ENCODE peak calls at places on chromosomes 3 and 15, in four cellular contexts. B is MM.1S, Y is PC-9, A is SK-N-SH. T is an unnamed sample.

GRCh38 chr3:146223401-146224373 is 27.2 kb downstream of the PLSCR4 start:
- DNase-seq in B (no peak), Y (no peak), A (no peak), T (no peak)

GRCh38 chr3:32082727-32083126 is 23.7 kb upstream of the GPD1L start:
- DNase-seq in B (no peak), Y (no peak), A (no peak), T (no peak)

GRCh38 chr3:32304510-32304909 is 66.0 kb downstream of the CMTM8 start:
- DNase-seq in B (no peak), Y (no peak), A (no peak), T (no peak)

GRCh38 chr3:128385080-128385832 is 81.4 kb downstream of the DNAJB8 start:
- DNase-seq in B (no peak), Y (no peak), A (no peak), T (no peak)

GRCh38 chr3:69755795-69756194 is 16.5 kb downstream of the MITF start:
- DNase-seq in B (no peak), Y (no peak), A (no peak), T (no peak)

GRCh38 chr3:66418432-66419052 is 82.3 kb downstream of the LRIG1 start:
- DNase-seq in B (no peak), Y (no peak), A (no peak), T (no peak)

GRCh38 chr15:33309602-33310276 is 1.0 kb upstream of the RYR3 start:
- DNase-seq in B (peak; percentile 11), Y (no peak), A (peak; percentile 28), T (peak; percentile 66)

GRCh38 chr3:159830523-159831151 is 158.0 kb upstream of the IL12A start:
- DNase-seq in B (no peak), Y (no peak), A (no peak), T (no peak)

GRCh38 chr3:127754411-127755304 is 67.7 kb downstream of the MGLL start:
- DNase-seq in B (no peak), Y (no peak), A (no peak), T (no peak)

GRCh38 chr3:11136871-11137626 is 17.2 kb upstream of the HRH1 start:
- DNase-seq in B (no peak), Y (peak; percentile 89), A (peak; percentile 88), T (peak; percentile 55)

GRCh38 chr15:76330281-76330680 is 6.3 kb upstream of the ISL2 start:
- DNase-seq in B (no peak), Y (no peak), A (peak; percentile 71), T (peak; percentile 82)

GRCh38 chr3:13419356-13420050 is 619 bp downstream of the NUP210 start:
- DNase-seq in B (peak; percentile 40), Y (peak; percentile 28), A (peak; percentile 86), T (peak; percentile 61)

GRCh38 chr3:114860526-114860925 is 286.6 kb downstream of the ZBTB20 start:
- DNase-seq in B (peak; percentile 64), Y (no peak), A (no peak), T (no peak)

GRCh38 chr3:78857494-78858111 is 910.2 kb downstream of the ROBO1 start:
- DNase-seq in B (no peak), Y (no peak), A (no peak), T (no peak)

GRCh38 chr3:172675371-172676193 is 35.3 kb downstream of the NCEH1 start:
- DNase-seq in B (peak; percentile 69), Y (no peak), A (peak; percentile 56), T (peak; percentile 80)

GRCh38 chr15:68258684-68259083 is 18.9 kb upstream of the FEM1B start:
- DNase-seq in B (peak; percentile 55), Y (no peak), A (no peak), T (no peak)

GRCh38 chr15:67241132-67241855 is 13.2 kb downstream of the AAGAB start:
- DNase-seq in B (peak; percentile 81), Y (no peak), A (no peak), T (peak; percentile 8)

GRCh38 chr15:60932051-60932915 is 296.8 kb downstream of the RORA start:
- DNase-seq in B (no peak), Y (peak; percentile 85), A (no peak), T (peak; percentile 24)

GRCh38 chr15:58873267-58873666 is 60.2 kb downstream of the SLTM start:
- DNase-seq in B (no peak), Y (no peak), A (no peak), T (no peak)

GRCh38 chr15:73375755-73376305 is 7.1 kb upstream of the HCN4 start:
- DNase-seq in B (no peak), Y (no peak), A (peak; percentile 71), T (no peak)

GRCh38 chr15:38069506-38069905 is 135.1 kb downstream of the TMCO5A start:
- DNase-seq in B (no peak), Y (peak; percentile 47), A (peak; percentile 16), T (no peak)

DNA sequence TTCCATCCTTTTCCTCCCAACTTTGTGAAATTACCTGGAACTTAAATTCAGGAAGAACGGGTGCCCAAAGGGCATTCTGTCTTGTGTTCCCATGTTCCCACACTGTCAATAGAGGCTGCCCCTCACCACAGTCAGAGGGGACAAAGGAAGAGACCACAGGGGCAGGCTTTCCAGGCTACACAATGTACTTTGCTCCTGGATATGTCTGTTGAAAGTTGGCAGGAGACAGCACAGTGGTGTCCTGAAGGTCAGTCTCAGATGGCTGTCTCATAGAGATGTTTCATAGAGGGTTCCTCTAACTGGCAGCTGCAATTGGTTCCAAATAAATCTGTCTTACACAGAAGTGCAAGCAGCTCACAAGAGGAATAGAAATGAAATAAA is 107.8 kb upstream of the TGFBR2 start:
- DNase-seq in B (no peak), Y (no peak), A (no peak), T (no peak)
- H3F3A ChIP-seq in B (no peaks in the 10 kb centered on the region), Y (no peaks in the 10 kb centered on the region), A (peaks cover 17% of the 10 kb centered on the region), T (no peaks in the 10 kb centered on the region)

GRCh38 chr15:78904599-78905358 is 32.1 kb downstream of the MORF4L1 start:
- DNase-seq in B (no peak), Y (no peak), A (no peak), T (no peak)
- H3F3A ChIP-seq in B (no peaks in the 10 kb centered on the region), Y (peaks cover 62% of the 10 kb centered on the region), A (peaks cover 51% of the 10 kb centered on the region), T (peaks cover 34% of the 10 kb centered on the region)

GRCh38 chr3:149620291-149621020 is 37.4 kb downstream of the WWTR1 start:
- DNase-seq in B (no peak), Y (no peak), A (no peak), T (no peak)
- H3F3A ChIP-seq in B (peaks cover 10% of the 10 kb centered on the region), Y (peaks cover 8% of the 10 kb centered on the region), A (peaks cover 31% of the 10 kb centered on the region), T (no peaks in the 10 kb centered on the region)

GRCh38 chr3:185656321-185656840 is 70.3 kb downstream of the SENP2 start:
- DNase-seq in B (no peak), Y (no peak), A (no peak), T (no peak)

GRCh38 chr3:185657211-185657610 is 71.1 kb downstream of the SENP2 start:
- DNase-seq in B (no peak), Y (no peak), A (no peak), T (no peak)

GRCh38 chr3:185658504-185658912 is 72.4 kb downstream of the SENP2 start:
- DNase-seq in B (no peak), Y (peak; percentile 69), A (no peak), T (no peak)

GRCh38 chr3:185658943-185659342 is 72.8 kb downstream of the SENP2 start:
- DNase-seq in B (no peak), Y (no peak), A (no peak), T (no peak)

DNA sequence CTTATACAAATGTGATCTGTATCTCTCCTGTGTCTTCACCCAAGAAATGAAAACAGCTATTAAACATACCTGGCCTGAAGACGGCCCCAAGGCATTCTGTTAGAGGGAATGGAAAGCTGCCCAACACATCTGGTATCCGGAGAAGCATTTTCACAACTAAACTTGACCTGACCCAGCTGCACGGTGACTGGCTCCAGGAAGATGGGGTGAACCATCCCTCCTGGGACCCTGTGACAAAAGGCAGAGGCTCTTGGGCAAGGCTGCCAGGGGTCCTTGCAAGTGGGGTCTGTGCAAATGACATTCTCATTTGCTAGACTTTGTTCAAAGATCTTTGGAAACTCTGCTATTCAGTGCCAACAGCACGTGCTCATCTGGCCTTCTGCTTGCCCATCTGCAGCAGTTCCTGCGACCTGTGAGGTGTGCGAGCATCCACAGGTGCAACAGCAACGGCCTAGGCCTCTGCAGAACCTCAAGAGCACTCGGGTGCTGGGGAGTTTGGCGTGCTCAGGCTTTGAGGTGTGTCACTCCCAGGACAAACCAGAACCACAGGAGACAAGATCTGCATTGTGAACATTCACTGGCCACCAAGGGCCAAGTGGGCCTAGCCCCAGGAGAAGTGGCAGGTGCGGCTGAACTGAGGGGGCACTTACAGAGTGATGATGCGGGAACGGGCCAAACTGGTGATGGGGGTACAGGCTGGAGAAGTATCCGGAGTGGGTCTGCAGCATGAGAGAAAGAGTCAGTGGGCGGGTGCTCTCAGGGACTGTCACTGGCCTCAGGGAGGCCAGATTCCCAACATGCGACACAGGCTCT is 71.8 kb downstream of the SENP2 start:
- DNase-seq in B (no peak), Y (no peak), A (no peak), T (no peak)
- H3F3A ChIP-seq in B (no peaks in the 10 kb centered on the region), Y (peaks cover 42% of the 10 kb centered on the region), A (peaks cover 67% of the 10 kb centered on the region), T (peaks cover 9% of the 10 kb centered on the region)

DNA sequence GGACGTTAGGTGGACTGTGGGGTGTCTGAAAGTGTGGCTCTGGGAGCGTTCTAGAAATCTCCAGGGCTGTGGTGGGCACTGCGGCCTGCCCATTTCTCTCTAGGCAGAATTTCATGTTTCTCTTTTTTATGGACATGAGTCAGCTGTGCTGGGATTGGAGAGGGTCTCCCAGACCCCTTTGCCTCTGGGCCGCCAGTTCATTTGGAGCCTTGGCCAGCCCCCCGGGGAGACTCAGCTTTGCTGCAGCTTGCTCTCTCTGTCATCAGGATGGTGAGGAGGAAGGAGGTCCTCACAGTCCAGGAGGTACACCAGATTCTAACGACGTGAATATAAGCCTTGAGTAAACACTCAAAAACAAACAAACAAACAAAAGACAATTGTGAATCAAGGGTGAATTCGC is 149.6 kb upstream of the RGMA start:
- DNase-seq in B (no peak), Y (no peak), A (no peak), T (no peak)
- H3F3A ChIP-seq in B (no peaks in the 10 kb centered on the region), Y (no peaks in the 10 kb centered on the region), A (no peaks in the 10 kb centered on the region), T (peaks cover 6% of the 10 kb centered on the region)

GRCh38 chr3:16305121-16305541 is 40.1 kb downstream of the OXNAD1 start:
- DNase-seq in B (no peak), Y (no peak), A (no peak), T (no peak)
- H3F3A ChIP-seq in B (no peaks in the 10 kb centered on the region), Y (no peaks in the 10 kb centered on the region), A (peaks cover 6% of the 10 kb centered on the region), T (peaks cover 2% of the 10 kb centered on the region)

DNA sequence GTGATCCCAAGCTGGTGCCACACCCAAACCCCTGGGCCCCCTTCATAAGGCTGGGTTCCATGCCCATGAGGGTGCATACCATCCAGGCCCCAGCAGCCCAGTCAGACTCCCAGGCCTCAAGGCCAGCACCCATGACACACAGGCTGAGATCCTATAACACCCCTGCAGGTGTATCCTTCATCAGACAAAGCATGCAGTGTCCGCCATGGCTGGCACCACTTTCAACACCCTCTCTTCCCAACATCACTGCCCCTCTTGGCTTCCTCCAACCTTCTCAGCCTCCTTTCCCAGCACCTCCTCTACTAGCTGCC is 3.5 kb downstream of the CCDC51 start:
- DNase-seq in B (no peak), Y (no peak), A (no peak), T (no peak)
- H3F3A ChIP-seq in B (peaks cover 5% of the 10 kb centered on the region), Y (peaks cover 23% of the 10 kb centered on the region), A (no peaks in the 10 kb centered on the region), T (peaks cover 39% of the 10 kb centered on the region)

GRCh38 chr3:70985572-70985971 is 598.0 kb downstream of the FOXP1 start:
- DNase-seq in B (no peak), Y (no peak), A (no peak), T (no peak)

GRCh38 chr3:70990723-70991122 is 592.8 kb downstream of the FOXP1 start:
- DNase-seq in B (no peak), Y (no peak), A (no peak), T (no peak)

GRCh38 chr3:70990190-70990589 is 593.3 kb downstream of the FOXP1 start:
- DNase-seq in B (no peak), Y (no peak), A (no peak), T (no peak)

GRCh38 chr3:70989174-70989573 is 594.4 kb downstream of the FOXP1 start:
- DNase-seq in B (no peak), Y (no peak), A (no peak), T (no peak)

GRCh38 chr3:70988111-70988510 is 595.4 kb downstream of the FOXP1 start:
- DNase-seq in B (no peak), Y (no peak), A (no peak), T (no peak)
- H3F3A ChIP-seq in B (peaks cover 6% of the 10 kb centered on the region), Y (peaks cover 4% of the 10 kb centered on the region), A (peaks cover 82% of the 10 kb centered on the region), T (no peaks in the 10 kb centered on the region)

T was measured in GM23338.